ENCODE peak calls at places on chromosomes 3 and 15, in nine cellular contexts. Y is progenitor cell of endocrine pancreas, L is GM12865, C is kidney epithelial cell, O is spleen, R is stomach, X is GM20000, T is pancreas, W is epithelial cell of esophagus. E is an unnamed sample.

GRCh38 chr3:109806929-109807328 is 469.6 kb upstream of the DPPA4 start:
- DNase-seq in W (peak; percentile 58), C (no peak), Y (no peak), X (no peak), L (peak; percentile 22), T (no peak), R (no peak), O (no peak), E (no peak)

GRCh38 chr3:141106842-141107241 is 55.7 kb downstream of the SPSB4 start:
- DNase-seq in W (no peak), O (no peak), L (no peak), T (no peak), Y (no peak), C (no peak), X (no peak), R (no peak), E (no peak)

GRCh38 chr15:72785452-72786243 is 2.1 kb upstream of the ADPGK start:
- DNase-seq in W (no peak), Y (no peak), C (no peak), T (no peak), X (no peak), L (peak; percentile 56), O (no peak), R (no peak), E (no peak)

GRCh38 chr3:45988804-45989203 is 6.8 kb downstream of the FYCO1 start:
- DNase-seq in L (no peak), R (no peak), O (no peak), X (no peak), C (no peak), T (no peak), Y (no peak), W (peak; percentile 93), E (no peak)

GRCh38 chr3:175346573-175347356 is 487.6 kb downstream of the NAALADL2 start:
- DNase-seq in L (peak; percentile 76), Y (no peak), O (no peak), W (peak; percentile 95), C (peak; percentile 75), T (no peak), R (peak; percentile 65), X (no peak), E (peak; percentile 64)

GRCh38 chr3:62567097-62568021 is 194.0 kb upstream of the FEZF2 start:
- DNase-seq in L (no peak), W (peak; percentile 69), O (no peak), X (no peak), Y (no peak), T (no peak), C (no peak), R (no peak), E (no peak)

GRCh38 chr15:20344601-20345400 is 196.8 kb downstream of the GOLGA6L6 start:
- DNase-seq in X (peak; percentile 61), Y (no peak), T (peak; percentile 44), L (no peak), O (peak; percentile 83), C (no peak), W (no peak), R (no peak), E (no peak)

GRCh38 chr15:69074011-69074842 is 59.7 kb downstream of the NOX5 start:
- DNase-seq in T (peak; percentile 76), O (no peak), Y (peak; percentile 34), C (no peak), X (no peak), R (peak; percentile 71), W (peak; percentile 70), L (no peak), E (peak; percentile 83)

GRCh38 chr3:192929146-192929545 is 11.5 kb upstream of the MB21D2 start:
- DNase-seq in X (no peak), L (no peak), C (no peak), T (no peak), Y (no peak), W (peak; percentile 37), R (no peak), O (no peak), E (no peak)

GRCh38 chr3:81426826-81427565 is 334.4 kb downstream of the GBE1 start:
- DNase-seq in L (no peak), Y (no peak), T (no peak), O (no peak), W (no peak), R (no peak), C (no peak), X (no peak), E (no peak)

GRCh38 chr15:38253448-38253847 is 812 bp downstream of the SPRED1 start:
- DNase-seq in R (no peak), X (no peak), T (no peak), O (no peak), L (peak; percentile 3), W (peak; percentile 62), C (peak; percentile 59), Y (no peak), E (peak; percentile 27)

GRCh38 chr3:123113889-123114450 is 47.1 kb downstream of the PDIA5 start:
- DNase-seq in C (no peak), X (peak; percentile 24), Y (no peak), L (peak; percentile 21), R (no peak), O (peak; percentile 51), W (no peak), T (no peak), E (no peak)

GRCh38 chr15:48040166-48040817 is 80.5 kb upstream of the SLC24A5 start:
- DNase-seq in O (no peak), R (no peak), X (no peak), L (no peak), W (peak; percentile 82), Y (no peak), T (no peak), C (peak; percentile 7), E (no peak)

GRCh38 chr15:51672100-51672731 is 9.1 kb upstream of the SCG3 start:
- DNase-seq in T (no peak), W (no peak), X (no peak), C (no peak), O (no peak), R (no peak), L (no peak), Y (no peak), E (no peak)

GRCh38 chr3:53039376-53039752 is 6.5 kb downstream of the SFMBT1 start:
- DNase-seq in C (no peak), X (no peak), L (no peak), Y (no peak), R (no peak), O (no peak), W (no peak), T (no peak), E (no peak)

GRCh38 chr3:50620420-50620819 is 3.5 kb downstream of the MAPKAPK3 start:
- DNase-seq in L (no peak), T (no peak), Y (no peak), O (no peak), C (no peak), R (no peak), X (no peak), W (no peak), E (no peak)

DNA sequence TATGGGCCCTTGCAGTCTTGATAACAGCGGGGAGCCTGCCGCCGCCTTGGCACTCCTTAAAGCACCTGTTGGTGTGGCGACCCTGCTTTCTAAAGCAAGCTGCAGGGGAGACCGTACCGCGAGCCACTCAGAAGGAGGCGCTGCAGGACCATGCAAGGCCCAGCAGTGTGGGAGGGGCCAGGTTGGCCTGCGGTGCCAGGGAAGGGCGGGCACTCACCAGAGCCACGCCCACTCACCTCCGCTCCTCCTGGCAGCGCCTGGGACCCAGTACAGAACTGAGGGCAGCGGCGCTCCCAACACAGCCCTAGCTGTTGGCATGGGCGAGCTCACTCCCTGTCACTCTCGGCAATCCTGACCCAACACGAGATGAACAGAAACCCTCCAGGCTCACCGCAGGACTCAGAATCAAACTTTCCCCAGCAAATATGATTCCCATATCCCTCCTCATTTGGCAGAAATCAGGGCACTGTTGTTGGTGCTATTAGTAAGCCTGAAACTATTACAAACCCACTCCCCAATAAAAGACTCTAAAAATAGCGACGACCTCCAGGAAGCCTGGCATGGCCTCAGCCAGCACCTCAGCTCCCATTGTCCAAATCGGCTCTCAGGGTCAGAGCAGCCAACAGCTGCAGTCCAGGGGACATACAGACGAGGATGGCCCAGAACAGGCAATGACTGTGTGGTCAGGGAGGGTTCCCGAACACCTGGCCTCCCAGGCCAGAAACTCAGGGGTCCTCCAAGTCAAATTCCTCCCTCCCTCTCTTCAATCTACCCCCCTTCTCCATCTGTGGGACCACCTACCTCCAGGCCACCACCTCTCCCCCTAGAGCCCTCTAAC is 77.2 kb downstream of the TBC1D2B start:
- DNase-seq in L (peak; percentile 89), O (peak; percentile 95), Y (peak; percentile 76), X (peak; percentile 61), T (peak; percentile 91), W (peak; percentile 88), C (peak; percentile 45), R (peak; percentile 97), E (peak; percentile 93)
- TF ChIP-seq CTCF in L (peak; percentile 77), O (peak; percentile 82), Y (peak; percentile 80), X (peak; percentile 58), T (peak; percentile 60), W (peak; percentile 70), C (peak; percentile 79), R (peak; percentile 74), E (peak; percentile 75)

GRCh38 chr15:70508561-70509281 is 254.6 kb downstream of the UACA start:
- DNase-seq in O (peak; percentile 57), Y (no peak), X (no peak), R (no peak), T (no peak), L (peak; percentile 40), W (peak; percentile 93), C (peak; percentile 85), E (no peak)
- TF ChIP-seq CTCF in O (no peak), Y (no peak), X (no peak), R (no peak), T (no peak), L (no peak), W (no peak), C (no peak), E (no peak)

DNA sequence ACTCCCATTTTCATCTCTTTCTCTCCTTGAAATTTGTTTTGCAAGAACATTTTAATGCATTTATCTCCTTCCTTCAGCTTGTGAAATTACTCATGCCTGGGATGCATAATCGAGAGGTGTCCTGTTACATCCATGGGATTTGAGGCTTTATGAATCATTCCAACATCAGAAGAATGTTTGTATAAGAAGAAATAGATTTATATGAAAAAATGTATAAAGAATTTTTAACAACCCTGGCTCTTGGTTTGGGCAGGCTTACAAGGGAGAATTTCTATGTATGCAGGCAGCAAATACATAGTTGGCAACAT is 93.2 kb upstream of the MBNL1 start:
- DNase-seq in R (no peak), T (no peak), C (peak; percentile 26), O (no peak), Y (no peak), X (no peak), W (peak; percentile 83), L (no peak), E (no peak)
- TF ChIP-seq CTCF in R (no peak), T (no peak), C (no peak), O (no peak), Y (no peak), X (no peak), W (no peak), L (no peak), E (no peak)

DNA sequence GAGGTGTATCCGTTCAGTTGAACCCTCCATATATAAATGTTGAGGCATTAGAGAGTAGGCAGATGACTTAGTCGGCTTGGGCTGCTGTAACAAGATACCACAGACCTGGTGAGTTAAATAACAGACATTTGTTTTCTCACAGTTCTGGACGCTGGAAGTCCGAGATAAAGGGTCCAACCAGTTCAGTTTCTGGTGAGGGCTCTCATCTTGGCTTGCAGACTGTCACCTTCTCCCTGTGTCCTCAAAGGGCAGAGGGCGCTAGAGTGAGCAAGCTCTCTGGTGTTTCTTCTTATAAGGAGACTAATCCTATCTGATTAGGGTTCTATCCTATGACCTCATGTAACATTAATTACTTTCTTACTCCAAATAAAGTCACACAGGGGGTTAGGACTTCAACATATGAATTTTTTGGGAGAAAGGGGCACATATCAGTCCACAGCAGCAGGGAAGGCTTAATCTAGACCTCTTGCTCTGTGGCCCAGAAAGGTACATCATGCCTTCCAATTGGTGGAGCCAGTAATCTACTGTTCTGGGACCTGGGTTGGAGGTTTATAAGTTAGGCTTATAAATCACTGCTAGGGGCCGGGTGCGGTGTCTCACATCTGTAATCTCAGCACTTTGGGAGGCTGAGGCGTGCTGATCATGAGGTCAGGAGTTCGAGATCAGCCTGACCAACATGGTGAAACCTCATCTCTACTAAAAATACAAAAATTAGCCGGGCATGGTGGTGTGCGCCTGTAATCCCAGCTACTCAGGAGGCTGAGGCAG is 26.3 kb upstream of the SLC28A2 start:
- DNase-seq in C (no peak), R (no peak), W (no peak), T (no peak), X (no peak), L (no peak), Y (no peak), O (no peak), E (no peak)
- TF ChIP-seq CTCF in C (no peak), R (no peak), W (no peak), T (no peak), X (no peak), L (peak; percentile 10), Y (no peak), O (no peak), E (no peak)

E was measured in mucosa of descending colon.